ENCODE peak calls at places on chromosomes 5 and 9, in four cellular contexts. D is neural progenitor cell, T is left lung, V is PC-3. X is an unnamed sample. For H3K36me3, the result is how much of the 10 kb centered on the place peaks cover.

GRCh38 chr5:179209359-179210150 is 135.7 kb downstream of the ADAMTS2 start:
- DNase-seq in T (no peak), V (peak), D (no peak), X (no peak)

GRCh38 chr9:73980754-73981153 is 516.4 kb upstream of the RORB start:
- DNase-seq in V (no peak), T (no peak), D (no peak), X (no peak)

GRCh38 chr5:18305288-18305899 is 671.1 kb downstream of the TAF11L14 start:
- DNase-seq in V (peak), T (no peak), D (peak), X (no peak)

GRCh38 chr5:128227984-128228383 is 144.4 kb downstream of the SLC12A2 start:
- DNase-seq in V (peak), D (no peak), T (no peak), X (no peak)

GRCh38 chr5:58235279-58235678 is 224.6 kb downstream of the PLK2 start:
- DNase-seq in V (no peak), D (no peak), T (no peak), X (no peak)

GRCh38 chr5:38780950-38781349 is 64.9 kb upstream of the OSMR start:
- DNase-seq in D (no peak), T (no peak), V (peak), X (no peak)

GRCh38 chr9:132214027-132214622 is 52.3 kb downstream of the NTNG2 start:
- DNase-seq in D (peak), V (peak), T (peak), X (peak)

GRCh38 chr5:127355342-127355741 is 64.7 kb downstream of the MEGF10 start:
- DNase-seq in D (no peak), V (no peak), T (no peak), X (no peak)

GRCh38 chr9:35726876-35727438 is 5.0 kb downstream of the TLN1 start:
- DNase-seq in D (no peak), T (no peak), V (peak), X (peak)

GRCh38 chr9:85425153-85425611 is 316.6 kb downstream of the AGTPBP1 start:
- DNase-seq in T (peak), V (peak), D (peak), X (peak)

GRCh38 chr5:165626161-165626560 is 2120.7 kb downstream of the MAT2B start:
- DNase-seq in V (no peak), T (no peak), D (no peak), X (no peak)

GRCh38 chr9:98993570-98993945 is 49.9 kb downstream of the COL15A1 start:
- DNase-seq in V (no peak), T (peak), D (no peak), X (no peak)

GRCh38 chr9:113621309-113621791 is 157.8 kb downstream of the RGS3 start:
- DNase-seq in D (peak), V (no peak), T (no peak), X (peak)

GRCh38 chr9:36543916-36544315 is 28.8 kb upstream of the MELK start:
- DNase-seq in V (no peak), T (no peak), D (no peak), X (no peak)

GRCh38 chr5:41641621-41642020 is 131.2 kb upstream of the PLCXD3 start:
- DNase-seq in D (no peak), V (peak), T (no peak), X (no peak)

GRCh38 chr9:86563350-86563749 is 209.1 kb upstream of the TUT7 start:
- DNase-seq in T (no peak), V (peak), D (no peak), X (no peak)

GRCh38 chr5:34045996-34046395 is 3.0 kb upstream of the C1QTNF3 start:
- DNase-seq in T (no peak), V (peak), D (no peak), X (no peak)

GRCh38 chr5:96783326-96783725 is 24.4 kb downstream of the ERAP1 start:
- DNase-seq in T (no peak), D (no peak), V (no peak), X (no peak)
- H3K36me3 ChIP-seq in T (under half), D (under half), V (under half), X (under half)

GRCh38 chr9:127184641-127185040 is 62.2 kb upstream of the ANGPTL2 start:
- DNase-seq in V (no peak), T (peak), D (no peak), X (peak)
- H3K27ac ChIP-seq in V (no peak), T (peak), D (no peak), X (peak)

GRCh38 chr5:98773464-98774191 is at the start of gene RGMB:
- DNase-seq in D (peak), T (peak), V (peak), X (peak)

GRCh38 chr5:98774192-98775046 is 956 bp downstream of the RGMB start:
- DNase-seq in D (peak), T (peak), V (peak), X (peak)

GRCh38 chr5:98775246-98775961 is 1.9 kb downstream of the RGMB start:
- DNase-seq in V (no peak), D (peak), T (no peak), X (no peak)

GRCh38 chr5:98777295-98777694 is 3.8 kb downstream of the RGMB start:
- DNase-seq in V (no peak), D (no peak), T (no peak), X (no peak)

GRCh38 chr5:98775962-98776687 is 2.7 kb downstream of the RGMB start:
- DNase-seq in V (peak), T (no peak), D (no peak), X (no peak)
- H3K4me3 ChIP-seq in V (peak), T (no peak), D (peak), X (no peak)

DNA sequence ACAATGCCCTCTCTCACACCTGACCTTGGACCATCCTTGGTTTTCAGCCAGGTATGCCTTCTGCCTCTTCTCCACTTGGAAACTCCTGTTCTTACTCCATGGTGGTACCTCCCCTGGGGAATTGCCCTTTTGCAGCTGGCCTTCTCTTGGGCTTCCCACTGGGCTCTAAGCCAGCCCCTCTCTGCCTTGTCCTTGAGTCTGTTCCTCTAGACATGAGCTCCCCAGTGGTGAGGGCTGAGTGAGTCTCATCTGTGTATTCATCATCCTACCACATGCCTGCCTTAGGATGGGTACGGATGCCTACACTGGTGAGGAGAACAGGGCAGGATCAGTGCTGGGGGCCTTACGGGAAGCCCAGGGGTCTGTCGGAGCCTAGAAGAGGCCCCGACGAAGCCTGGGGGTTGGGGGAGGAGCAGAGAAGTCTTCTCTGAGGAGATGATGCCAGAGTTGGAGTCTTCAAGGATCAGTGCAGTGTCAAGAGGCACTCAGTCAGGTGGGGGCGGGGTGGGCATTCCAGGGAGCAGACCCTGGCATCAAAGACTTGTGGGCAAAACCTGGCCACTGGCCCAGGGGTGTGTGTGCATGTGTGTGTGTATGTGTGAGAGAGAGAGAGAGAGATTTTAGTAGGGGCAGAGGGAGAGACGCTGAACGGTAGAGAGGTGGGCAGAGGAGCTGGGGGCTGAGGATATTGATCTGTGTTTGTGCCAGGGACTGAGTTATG is 5.2 kb upstream of the CRB2 start:
- DNase-seq in T (no peak), D (no peak), V (no peak), X (no peak)
- H3K36me3 ChIP-seq in T (under half), D (under half), V (under half), X (under half)

GRCh38 chr5:181236471-181236870 is 7.2 kb downstream of the RACK1 start:
- DNase-seq in V (no peak), D (no peak), T (no peak), X (no peak)

GRCh38 chr5:181235689-181236366 is 7.9 kb downstream of the RACK1 start:
- DNase-seq in V (no peak), T (no peak), D (no peak), X (no peak)

GRCh38 chr5:181235323-181235688 is 8.4 kb downstream of the RACK1 start:
- DNase-seq in D (no peak), T (no peak), V (no peak), X (no peak)

GRCh38 chr5:181237758-181238385 is 5.8 kb downstream of the RACK1 start:
- DNase-seq in T (no peak), V (no peak), D (no peak), X (no peak)

DNA sequence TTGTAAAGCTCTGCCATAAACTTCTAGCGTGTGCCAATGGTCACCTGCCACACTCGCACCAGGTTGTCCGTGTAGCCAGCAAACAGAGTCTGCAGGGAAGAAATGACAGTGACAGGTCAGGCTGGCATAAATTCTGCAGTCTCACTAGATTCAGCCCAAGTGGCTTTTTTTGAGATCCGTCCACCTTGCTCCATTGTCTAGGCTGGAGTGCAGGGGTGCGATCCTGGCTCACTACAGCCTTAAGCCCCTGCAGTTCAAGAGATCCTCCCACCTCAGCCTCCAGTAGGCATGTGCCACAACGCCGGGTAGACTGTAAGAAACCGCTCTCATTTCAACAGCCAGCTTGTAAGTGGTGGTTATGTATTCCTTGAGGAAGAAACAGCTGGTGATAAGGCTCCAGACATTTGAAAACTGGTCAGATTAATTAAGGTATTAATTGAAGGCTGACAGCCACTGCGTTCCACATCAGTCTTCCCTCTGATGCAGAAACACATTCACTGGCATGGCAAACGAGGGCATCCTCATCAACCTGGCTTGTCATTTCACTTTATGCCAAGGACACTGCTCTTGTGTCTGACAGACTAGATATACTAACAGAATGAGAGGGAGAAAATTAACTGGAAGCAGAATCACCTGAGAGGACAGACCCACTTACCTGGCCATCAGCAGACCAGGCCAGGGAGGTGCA is 6.6 kb downstream of the RACK1 start:
- DNase-seq in V (no peak), D (no peak), T (no peak), X (no peak)
- H3K27ac ChIP-seq in V (no peak), D (peak), T (no peak), X (no peak)

GRCh38 chr5:171314728-171315385 is 5.8 kb downstream of the TLX3 start:
- DNase-seq in D (peak), V (no peak), T (no peak), X (peak)
- H3K4me3 ChIP-seq in D (no peak), V (no peak), T (no peak), X (no peak)

DNA sequence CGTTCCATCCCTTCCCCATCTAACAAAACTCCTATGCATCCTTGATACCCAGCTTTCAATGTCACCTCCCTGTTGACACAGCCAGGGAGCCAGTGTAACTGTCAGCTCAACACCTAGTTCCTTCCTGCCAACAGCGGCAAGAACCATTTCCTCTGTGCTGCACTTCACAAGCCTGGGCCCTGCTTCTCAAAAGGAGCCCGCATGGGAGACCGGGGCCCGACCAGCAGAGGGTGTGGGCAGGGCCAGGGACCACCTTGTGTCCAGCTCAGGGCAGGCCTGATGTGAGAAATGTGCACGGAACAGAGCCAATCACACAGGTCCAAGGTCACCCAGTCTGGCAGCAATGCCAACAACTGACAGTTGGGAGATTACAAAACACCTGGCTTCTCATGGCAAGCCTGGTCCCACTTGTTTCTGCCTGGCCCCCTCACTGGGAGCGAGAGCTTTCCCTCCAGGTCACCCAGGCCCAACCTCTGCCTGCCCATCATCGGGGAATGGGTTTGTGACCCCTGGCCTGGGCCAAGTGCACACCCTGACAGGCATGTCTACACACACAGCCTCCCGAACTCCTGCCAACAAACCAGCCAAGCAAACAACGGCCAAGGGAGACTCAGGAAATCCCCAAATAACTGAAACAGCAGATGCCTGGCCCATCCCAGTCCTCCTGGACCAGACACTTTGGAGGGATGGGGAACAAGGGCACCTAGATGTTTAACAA is 3.1 kb downstream of the RNF44 start:
- DNase-seq in T (no peak), D (no peak), V (peak), X (peak)
- H3K36me3 ChIP-seq in T (under half), D (under half), V (under half), X (under half)

GRCh38 chr9:126516936-126517750 is 96.6 kb upstream of the LMX1B start:
- DNase-seq in D (peak), V (peak), T (peak), X (peak)
- H3K27ac ChIP-seq in D (no peak), V (no peak), T (peak), X (no peak)

GRCh38 chr5:142115937-142116614 is 7.5 kb downstream of the NDFIP1 start:
- DNase-seq in V (peak), D (no peak), T (no peak), X (no peak)

GRCh38 chr5:142117579-142118420 is 9.2 kb downstream of the NDFIP1 start:
- DNase-seq in D (no peak), T (no peak), V (no peak), X (no peak)

GRCh38 chr5:142119051-142119625 is 10.6 kb downstream of the NDFIP1 start:
- DNase-seq in V (no peak), T (no peak), D (no peak), X (no peak)

GRCh38 chr5:142120247-142120935 is 11.8 kb downstream of the NDFIP1 start:
- DNase-seq in D (no peak), V (peak), T (no peak), X (no peak)

GRCh38 chr5:142118421-142118686 is 9.8 kb downstream of the NDFIP1 start:
- DNase-seq in T (no peak), V (no peak), D (no peak), X (no peak)
- H3K4me3 ChIP-seq in T (no peak), V (no peak), D (no peak), X (no peak)

GRCh38 chr5:149526855-149527590 is 24.2 kb downstream of the CSNK1A1 start:
- DNase-seq in T (no peak), D (no peak), V (no peak), X (peak)
- H3K36me3 ChIP-seq in T (under half), D (under half), V (under half), X (under half)